ENCODE peak calls at places on chromosomes 1 and 21, in eight cellular contexts. U, P, M, F, W, C, X and L are unnamed samples.

GRCh38 chr1:9652379-9653194 is 1.1 kb downstream of the PIK3CD start:
- DNase-seq in U (peak; percentile 75), P (no peak), M (no peak), F (peak; percentile 63), W (no peak), C (no peak), X (no peak), L (no peak)

GRCh38 chr1:22788298-22788697 is 77.7 kb downstream of the EPHB2 start:
- DNase-seq in U (no peak), P (no peak), M (no peak), F (no peak), W (no peak), C (no peak), X (no peak), L (no peak)

GRCh38 chr1:31507676-31508530 is 68.4 kb upstream of the TINAGL1 start:
- DNase-seq in U (no peak), P (no peak), M (no peak), F (peak; percentile 40), W (no peak), C (no peak), X (no peak), L (no peak)

GRCh38 chr1:231969078-231969477 is 342.5 kb downstream of the DISC1 start:
- DNase-seq in U (no peak), P (no peak), M (no peak), F (no peak), W (no peak), C (no peak), X (no peak), L (no peak)

GRCh38 chr1:24898152-24898908 is 31.7 kb downstream of the RUNX3 start:
- DNase-seq in U (peak; percentile 77), P (peak; percentile 81), M (no peak), F (peak; percentile 92), W (peak; percentile 69), C (no peak), X (no peak), L (no peak)

GRCh38 chr1:147613506-147613905 is 56.8 kb downstream of the ACP6 start:
- DNase-seq in U (no peak), P (no peak), M (no peak), F (no peak), W (no peak), C (no peak), X (no peak), L (no peak)

GRCh38 chr1:76075877-76076276 is 1.3 kb downstream of the ST6GALNAC3 start:
- DNase-seq in U (peak; percentile 20), P (no peak), M (no peak), F (no peak), W (no peak), C (no peak), X (no peak), L (no peak)

GRCh38 chr1:189269011-189269410 is 1208.7 kb downstream of the BRINP3 start:
- DNase-seq in U (no peak), P (no peak), M (no peak), F (peak; percentile 6), W (peak; percentile 26), C (no peak), X (no peak), L (no peak)

GRCh38 chr1:99869304-99869703 is 19.1 kb downstream of the AGL start:
- DNase-seq in U (no peak), P (no peak), M (no peak), F (no peak), W (no peak), C (no peak), X (no peak), L (no peak)

GRCh38 chr21:46368533-46369285 is 44.8 kb downstream of the PCNT start:
- DNase-seq in U (no peak), P (no peak), M (no peak), F (no peak), W (no peak), C (no peak), X (no peak), L (no peak)

GRCh38 chr1:184930232-184930631 is 44.1 kb downstream of the NIBAN1 start:
- DNase-seq in U (no peak), P (no peak), M (no peak), F (no peak), W (no peak), C (no peak), X (peak; percentile 49), L (no peak)

GRCh38 chr1:8667869-8668595 is 149.4 kb downstream of the RERE start:
- DNase-seq in U (no peak), P (no peak), M (no peak), F (no peak), W (no peak), C (no peak), X (no peak), L (no peak)

GRCh38 chr21:32336711-32337110 is 38.1 kb downstream of the MRAP start:
- DNase-seq in U (no peak), P (no peak), M (no peak), F (no peak), W (no peak), C (no peak), X (peak; percentile 91), L (no peak)

GRCh38 chr1:22024485-22025367 is 23.3 kb downstream of the CELA3A start:
- DNase-seq in U (peak; percentile 68), P (no peak), M (peak; percentile 11), F (peak; percentile 59), W (peak; percentile 75), C (no peak), X (peak; percentile 18), L (peak; percentile 31)

GRCh38 chr1:203183828-203184227 is 2.7 kb downstream of the CHI3L1 start:
- DNase-seq in U (no peak), P (no peak), M (no peak), F (no peak), W (no peak), C (no peak), X (no peak), L (no peak)

GRCh38 chr1:90361026-90361425 is 356.1 kb downstream of the BARHL2 start:
- DNase-seq in U (no peak), P (no peak), M (no peak), F (no peak), W (no peak), C (no peak), X (no peak), L (no peak)